ENCODE peak calls at places on chromosomes 3 and 15, in eight cellular contexts. Q is stimulated activated CD8-positive, alpha-beta memory T cell treated with anti-CD3 and anti-CD28 coated beads, Interleukin-15, amount 100 ng/mL, for 1 hour; H is fibroblast of mammary gland; G is nephron progenitor cell; N is NCI-H2171; B is A673; U is SK-MEL-5; J is RPMI7951. L is an unnamed sample.

GRCh38 chr15:98896802-98897732 is 110.5 kb downstream of the PGPEP1L start:
- DNase-seq in Q (no peak), H (peak; percentile 100), G (no peak), N (peak; percentile 17), B (peak; percentile 70), U (peak; percentile 100), J (peak; percentile 99), L (no peak)

GRCh38 chr3:72744330-72744729 is 103.9 kb downstream of the SHQ1 start:
- DNase-seq in Q (no peak), H (no peak), G (no peak), N (no peak), B (no peak), U (no peak), J (no peak), L (no peak)

GRCh38 chr3:94117729-94118128 is 54.9 kb downstream of the NSUN3 start:
- DNase-seq in Q (no peak), H (no peak), G (no peak), N (no peak), B (peak; percentile 75), U (no peak), J (no peak), L (no peak)

GRCh38 chr3:23567917-23568316 is 237.8 kb upstream of the UBE2E1 start:
- DNase-seq in Q (no peak), H (peak; percentile 94), G (no peak), N (no peak), B (no peak), U (peak; percentile 66), J (peak; percentile 99), L (no peak)

GRCh38 chr15:25838191-25838870 is 24.8 kb downstream of the ATP10A start:
- DNase-seq in Q (no peak), H (no peak), G (no peak), N (no peak), B (peak; percentile 28), U (no peak), J (no peak), L (no peak)

GRCh38 chr15:75178171-75178937 is 23.3 kb upstream of the C15orf39 start:
- DNase-seq in Q (no peak), H (peak; percentile 14), G (peak; percentile 68), N (no peak), B (no peak), U (no peak), J (peak; percentile 19), L (peak; percentile 3)

GRCh38 chr3:9067352-9067975 is 104.2 kb upstream of the RAD18 start:
- DNase-seq in Q (no peak), H (peak; percentile 74), G (peak; percentile 45), N (no peak), B (peak; percentile 67), U (peak; percentile 81), J (peak; percentile 64), L (peak; percentile 63)

GRCh38 chr15:57057134-57057930 is 138.9 kb downstream of the TCF12 start:
- DNase-seq in Q (no peak), H (no peak), G (no peak), N (no peak), B (no peak), U (no peak), J (no peak), L (no peak)

GRCh38 chr3:43699864-43700263 is 9.1 kb downstream of the ABHD5 start:
- DNase-seq in Q (no peak), H (peak; percentile 38), G (no peak), N (no peak), B (no peak), U (peak; percentile 47), J (peak; percentile 20), L (no peak)

GRCh38 chr15:69086427-69087205 is 72.1 kb downstream of the NOX5 start:
- DNase-seq in Q (no peak), H (no peak), G (no peak), N (no peak), B (no peak), U (peak; percentile 74), J (no peak), L (no peak)

GRCh38 chr3:121918779-121919483 is 24.7 kb downstream of the SLC15A2 start:
- DNase-seq in Q (no peak), H (no peak), G (no peak), N (peak; percentile 7), B (no peak), U (no peak), J (peak; percentile 49), L (no peak)

GRCh38 chr3:61134532-61134931 is 116.7 kb downstream of the FHIT start:
- DNase-seq in Q (no peak), H (no peak), G (no peak), N (no peak), B (no peak), U (no peak), J (no peak), L (no peak)

GRCh38 chr15:32849769-32850668 is 132.2 kb downstream of the GREM1 start:
- DNase-seq in Q (no peak), H (peak; percentile 95), G (no peak), N (no peak), B (peak; percentile 19), U (peak; percentile 80), J (peak; percentile 96), L (no peak)

GRCh38 chr3:13346481-13347389 is 73.4 kb downstream of the NUP210 start:
- DNase-seq in Q (peak; percentile 27), H (no peak), G (no peak), N (no peak), B (peak; percentile 42), U (peak; percentile 50), J (peak; percentile 34), L (no peak)

GRCh38 chr3:194342861-194343560 is 8.1 kb downstream of the CPN2 start:
- DNase-seq in Q (no peak), H (no peak), G (no peak), N (no peak), B (no peak), U (no peak), J (no peak), L (no peak)

GRCh38 chr15:48802867-48803266 is 8.0 kb downstream of the CEP152 start:
- DNase-seq in Q (no peak), H (peak; percentile 96), G (no peak), N (no peak), B (peak; percentile 22), U (peak; percentile 14), J (peak; percentile 92), L (no peak)

GRCh38 chr3:67154429-67154828 is 156.3 kb downstream of the KBTBD8 start:
- DNase-seq in Q (no peak), H (no peak), G (no peak), N (no peak), B (no peak), U (no peak), J (no peak), L (no peak)

GRCh38 chr3:189195302-189195701 is 23.5 kb downstream of the TPRG1 start:
- DNase-seq in Q (no peak), H (peak; percentile 4), G (no peak), N (no peak), B (peak; percentile 23), U (peak; percentile 47), J (peak; percentile 39), L (no peak)